ENCODE peak calls at places on chromosomes 16 and 17, in four cellular contexts. I is HEK293T, S is K562, L is HepG2. K is an unnamed sample.

GRCh38 chr16:88503374-88503770 is 50.3 kb downstream of the ZFPM1 start:
- DNase-seq in L (no peak), I (no peak), S (no peak), K (no peak)

GRCh38 chr16:4787627-4788482 is at the start of gene SEPTIN12:
- DNase-seq in I (no peak), L (no peak), S (no peak), K (no peak)

GRCh38 chr17:4516740-4517139 is 18.1 kb downstream of the SPNS2 start:
- DNase-seq in S (no peak), L (no peak), I (no peak), K (no peak)

GRCh38 chr17:48586355-48586924 is 3.6 kb downstream of the HOXB3 start:
- DNase-seq in I (no peak), L (no peak), S (no peak), K (no peak)

GRCh38 chr17:9241371-9241712 is 220.0 kb downstream of the NTN1 start:
- DNase-seq in L (no peak), S (no peak), I (no peak), K (no peak)

GRCh38 chr17:39270923-39271322 is 45.2 kb upstream of the STAC2 start:
- DNase-seq in S (peak; percentile 41), L (no peak), I (no peak), K (no peak)

GRCh38 chr17:72579990-72580320 is 459.1 kb downstream of the SOX9 start:
- DNase-seq in S (no peak), L (no peak), I (no peak), K (no peak)

GRCh38 chr17:65099941-65100315 is 37.2 kb upstream of the RGS9 start:
- DNase-seq in S (no peak), L (peak; percentile 29), I (no peak), K (no peak)

GRCh38 chr17:4072487-4073157 is 70.2 kb downstream of the ZZEF1 start:
- DNase-seq in S (no peak), I (no peak), L (no peak), K (no peak)

GRCh38 chr17:62723842-62724241 is 84.3 kb downstream of the MARCHF10 start:
- DNase-seq in L (no peak), I (peak; percentile 51), S (no peak), K (no peak)

GRCh38 chr16:19113577-19114358 is at the start of gene ITPRIPL2:
- DNase-seq in S (peak; percentile 72), I (peak; percentile 73), L (peak; percentile 67), K (peak; percentile 58)

GRCh38 chr16:86100205-86101134 is 201.5 kb downstream of the IRF8 start:
- DNase-seq in I (no peak), S (no peak), L (peak; percentile 69), K (no peak)

GRCh38 chr17:4535667-4536258 is 19.4 kb downstream of the MYBBP1A start:
- DNase-seq in S (no peak), I (no peak), L (no peak), K (no peak)

GRCh38 chr17:64061157-64061898 is 40.9 kb upstream of the ICAM2 start:
- DNase-seq in L (no peak), I (no peak), S (no peak), K (no peak)

GRCh38 chr17:27488263-27488662 is 32.0 kb downstream of the KSR1 start:
- DNase-seq in L (no peak), I (no peak), S (no peak), K (no peak)

GRCh38 chr17:13806023-13806553 is 204.4 kb upstream of the HS3ST3A1 start:
- DNase-seq in L (no peak), S (peak; percentile 18), I (no peak), K (no peak)

GRCh38 chr16:87710887-87711286 is 54.9 kb downstream of the KLHDC4 start:
- DNase-seq in L (no peak), I (no peak), S (no peak), K (no peak)

GRCh38 chr16:29816694-29817441 is 916 bp downstream of the PAGR1 start:
- DNase-seq in S (peak; percentile 49), I (peak; percentile 72), L (peak; percentile 47), K (peak; percentile 62)

GRCh38 chr17:80101946-80102706 is 745 bp downstream of the GAA start:
- DNase-seq in S (peak; percentile 55), L (peak; percentile 30), I (peak; percentile 28), K (no peak)

GRCh38 chr16:88815901-88816589 is 4.3 kb upstream of the APRT start:
- DNase-seq in I (no peak), L (peak; percentile 35), S (no peak), K (peak; percentile 69)

GRCh38 chr17:8857919-8858318 is 9.6 kb downstream of the PIK3R6 start:
- DNase-seq in S (no peak), L (no peak), I (no peak), K (no peak)

GRCh38 chr16:48575471-48576050 is 34.4 kb downstream of the N4BP1 start:
- DNase-seq in S (no peak), L (no peak), I (no peak), K (no peak)

GRCh38 chr16:1002399-1003161 is 21.0 kb downstream of the SOX8 start:
- DNase-seq in I (peak; percentile 36), S (peak; percentile 64), L (peak; percentile 49), K (no peak)

GRCh38 chr17:50579399-50579798 is 18.9 kb downstream of the CACNA1G start:
- DNase-seq in L (no peak), S (no peak), I (no peak), K (no peak)

GRCh38 chr17:35731239-35731931 is at the start of gene RASL10B:
- DNase-seq in I (peak; percentile 57), L (peak; percentile 41), S (peak; percentile 76), K (peak; percentile 80)

GRCh38 chr16:14628806-14629611 is 1.1 kb downstream of the PARN start:
- DNase-seq in I (peak; percentile 10), L (no peak), S (no peak), K (no peak)

GRCh38 chr16:10740000-10740844 is 3.4 kb upstream of the NUBP1 start:
- DNase-seq in S (no peak), L (no peak), I (no peak), K (no peak)

GRCh38 chr16:10740845-10741208 is 2.8 kb upstream of the NUBP1 start:
- DNase-seq in L (no peak), S (no peak), I (no peak), K (no peak)

GRCh38 chr16:10743227-10743609 is 424 bp upstream of the NUBP1 start:
- DNase-seq in S (no peak), L (no peak), I (no peak), K (no peak)

GRCh38 chr16:10743610-10744369 is at the start of gene NUBP1:
- DNase-seq in L (peak; percentile 98), S (peak; percentile 97), I (peak; percentile 96), K (peak; percentile 99)

DNA sequence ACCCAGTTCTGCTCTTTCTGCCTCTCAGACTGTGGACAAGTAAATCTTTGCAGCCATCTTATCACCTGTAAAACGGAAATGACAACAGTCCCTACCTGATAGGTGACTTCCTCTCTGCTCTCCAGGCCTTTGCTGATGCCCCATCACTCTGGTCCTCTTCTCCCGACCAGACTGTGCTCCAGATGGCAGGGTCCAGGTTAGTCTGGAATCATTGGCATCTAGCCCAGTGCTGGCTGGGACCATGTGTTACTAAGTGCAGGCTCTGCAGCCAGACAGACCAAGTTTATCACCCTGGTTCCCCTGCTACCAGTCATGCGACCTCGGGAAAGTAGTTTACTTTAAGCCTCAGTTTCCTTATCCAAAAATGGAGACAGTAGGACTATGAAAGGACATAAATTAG is 1.8 kb upstream of the NUBP1 start:
- DNase-seq in L (no peak), S (no peak), I (no peak), K (no peak)
- TF ChIP-seq ELF4 in L (no peak), S (no peak), I (no peak), K (no peak)

DNA sequence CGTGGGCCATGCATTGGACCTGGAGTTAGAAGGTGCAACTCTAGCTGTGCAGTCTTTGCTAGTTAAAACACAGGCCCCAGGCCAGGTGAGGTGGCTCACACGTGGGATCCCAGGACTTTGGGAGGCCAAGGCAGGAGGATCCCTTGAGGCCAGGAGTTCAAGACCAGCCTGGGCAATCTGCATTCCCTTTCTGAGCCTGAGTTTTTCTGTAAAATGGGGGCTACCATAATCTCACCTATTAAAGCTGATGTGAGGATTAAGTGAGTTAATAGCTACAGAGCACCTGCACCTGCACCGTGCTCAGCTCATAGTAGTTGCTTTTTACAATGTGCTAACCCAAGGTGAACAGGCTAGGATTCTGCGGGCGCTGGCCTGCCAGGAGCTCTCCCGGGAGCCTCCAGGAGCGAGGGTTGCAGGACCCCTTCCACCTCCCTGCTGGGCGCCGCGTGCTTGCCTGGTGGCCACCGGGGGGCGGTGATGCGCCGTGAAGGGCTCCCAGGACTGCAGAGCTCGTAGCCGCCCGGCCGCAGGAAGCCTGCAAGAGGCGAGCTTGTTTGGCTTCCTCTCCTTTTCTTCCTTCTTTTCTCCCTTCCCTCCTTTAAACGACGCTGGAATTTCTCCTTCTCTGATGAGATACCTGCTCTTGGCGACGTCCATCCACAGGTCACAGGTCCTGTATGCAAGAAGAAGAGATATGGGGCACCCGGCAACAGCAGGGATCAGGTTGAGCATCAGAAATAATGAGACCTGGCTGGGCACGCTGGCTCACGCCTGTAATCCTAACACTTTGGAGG is 51.3 kb downstream of the ZFP90 start:
- DNase-seq in S (peak; percentile 67), I (peak; percentile 88), L (peak; percentile 60), K (peak; percentile 94)
- TF ChIP-seq SP1 in S (no peak), I (no peak), L (no peak), K (peak; percentile 46)

DNA sequence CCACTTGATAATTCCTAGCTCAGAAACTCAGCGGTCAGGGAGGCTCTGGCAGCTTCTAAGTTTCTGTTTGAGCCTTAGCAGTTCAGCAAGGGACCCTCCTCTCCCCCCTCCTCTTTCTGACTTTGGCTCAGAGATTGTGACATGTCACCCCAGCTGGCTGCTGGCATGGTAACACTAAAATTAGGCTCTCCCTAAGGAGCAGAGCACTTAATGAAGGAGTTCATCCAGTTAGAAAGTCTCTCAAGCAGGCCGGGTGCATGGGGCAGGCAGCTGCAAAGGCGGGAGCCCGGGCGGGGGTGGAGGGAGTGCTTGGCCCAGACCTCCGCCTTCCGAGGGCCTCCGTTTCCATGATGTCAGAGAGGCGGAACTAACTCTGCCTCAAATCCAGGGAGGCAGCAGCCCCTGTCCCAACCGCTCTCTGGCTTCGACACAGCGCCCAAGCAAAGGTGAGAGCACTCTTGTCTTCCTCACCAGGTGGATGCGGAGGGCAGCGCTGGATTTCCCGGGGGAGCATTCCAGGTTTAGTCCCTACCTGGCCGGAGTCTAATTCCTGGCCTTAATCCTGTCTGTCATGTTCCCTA is 128.0 kb upstream of the PLCG2 start:
- DNase-seq in L (no peak), I (no peak), S (peak; percentile 74), K (peak; percentile 66)
- TF ChIP-seq ELF4 in L (no peak), I (no peak), S (no peak), K (no peak)

DNA sequence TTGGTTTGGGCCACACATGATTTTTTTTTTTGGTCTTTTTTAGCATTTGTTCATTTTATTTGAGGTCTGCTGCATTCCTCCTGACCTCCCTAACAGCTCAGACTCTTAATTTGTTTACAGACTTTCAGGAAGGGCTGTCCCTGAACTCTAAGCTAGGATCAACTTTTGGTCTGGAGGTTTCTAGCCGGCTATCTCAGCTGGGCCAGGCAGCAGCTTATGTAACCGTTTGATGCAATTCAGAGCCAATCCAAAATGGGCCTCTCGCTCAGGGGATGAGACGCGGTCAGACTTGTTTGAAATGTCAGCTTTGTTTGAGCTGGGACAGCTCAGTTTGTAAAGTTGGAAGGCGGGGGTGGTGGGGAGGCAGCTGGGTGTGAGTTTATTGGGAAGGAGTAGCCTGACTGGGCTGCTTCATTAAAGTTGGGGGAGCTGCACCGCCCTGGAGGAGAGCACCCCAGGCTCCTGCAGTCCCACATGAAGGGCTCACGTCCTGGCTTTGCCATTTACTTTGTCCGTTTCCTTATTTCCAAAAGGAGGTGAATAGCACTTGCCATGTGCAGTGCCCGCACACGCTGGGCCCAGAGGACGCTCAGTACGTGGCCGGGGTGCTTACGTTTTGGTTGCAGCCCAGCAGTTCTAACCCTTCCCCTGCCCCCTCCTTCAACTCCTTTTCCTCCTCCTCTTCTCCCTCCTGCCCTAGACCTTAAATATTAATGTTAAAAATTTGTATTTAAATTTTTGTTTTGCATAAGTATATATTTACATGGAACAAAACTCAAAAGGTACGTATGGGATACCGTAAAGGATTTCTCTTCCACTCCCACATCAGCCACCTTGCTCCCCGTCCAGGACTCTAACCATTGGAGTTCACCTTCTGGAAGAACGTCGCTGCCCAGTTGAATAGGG is 121.2 kb downstream of the SNX29 start:
- DNase-seq in I (no peak), L (peak; percentile 98), S (peak; percentile 19), K (no peak)
- TF ChIP-seq SP1 in I (no peak), L (no peak), S (no peak), K (no peak)